ENCODE peak calls at places on chromosomes 6 and 20, in five cellular contexts. One of them, this sample, is unnamed.

GRCh38 chr6:10719386-10720228 is 3.3 kb upstream of the TMEM14C start:
- DNase-seq in HepG2: peak
- DNase-seq in K562: no peak
- DNase-seq in GM12878: no peak
- DNase-seq in GM12891: no peak
- DNase-seq in this sample: no peak

GRCh38 chr6:84791233-84791632 is 26.8 kb upstream of the TBX18 start:
- DNase-seq in GM12891: no peak
- DNase-seq in GM12878: no peak
- DNase-seq in HepG2: no peak
- DNase-seq in K562: peak
- DNase-seq in this sample: no peak

GRCh38 chr6:41696788-41697187 is 38.6 kb downstream of the TFEB start:
- DNase-seq in GM12891: no peak
- DNase-seq in HepG2: no peak
- DNase-seq in GM12878: no peak
- DNase-seq in K562: no peak
- DNase-seq in this sample: no peak

GRCh38 chr6:76861403-76861802 is 601.9 kb downstream of the HTR1B start:
- DNase-seq in GM12891: no peak
- DNase-seq in K562: no peak
- DNase-seq in GM12878: no peak
- DNase-seq in HepG2: peak
- DNase-seq in this sample: no peak

GRCh38 chr20:53522026-53522425 is 71.6 kb downstream of the ZNF217 start:
- DNase-seq in HepG2: no peak
- DNase-seq in GM12891: no peak
- DNase-seq in K562: no peak
- DNase-seq in GM12878: no peak
- DNase-seq in this sample: no peak

GRCh38 chr6:13248053-13248452 is 80.3 kb downstream of the TBC1D7 start:
- DNase-seq in K562: no peak
- DNase-seq in GM12878: no peak
- DNase-seq in HepG2: peak
- DNase-seq in GM12891: no peak
- DNase-seq in this sample: no peak

GRCh38 chr6:25898289-25898977 is 24.4 kb upstream of the SLC17A3 start:
- DNase-seq in GM12891: no peak
- DNase-seq in K562: peak
- DNase-seq in GM12878: no peak
- DNase-seq in HepG2: no peak
- DNase-seq in this sample: no peak

GRCh38 chr20:59810376-59811187 is 122.9 kb downstream of the SYCP2 start:
- DNase-seq in GM12878: no peak
- DNase-seq in K562: no peak
- DNase-seq in HepG2: no peak
- DNase-seq in GM12891: no peak
- DNase-seq in this sample: no peak

GRCh38 chr6:110951986-110952794 is 6.3 kb upstream of the GTF3C6 start:
- DNase-seq in HepG2: peak
- DNase-seq in K562: no peak
- DNase-seq in GM12878: no peak
- DNase-seq in GM12891: no peak
- DNase-seq in this sample: no peak

GRCh38 chr6:34149831-34150400 is 4.0 kb upstream of the GRM4 start:
- DNase-seq in GM12878: no peak
- DNase-seq in HepG2: no peak
- DNase-seq in GM12891: no peak
- DNase-seq in K562: no peak
- DNase-seq in this sample: no peak

GRCh38 chr6:147826698-147827097 is 318.2 kb downstream of the SAMD5 start:
- DNase-seq in GM12891: no peak
- DNase-seq in GM12878: no peak
- DNase-seq in K562: no peak
- DNase-seq in HepG2: no peak
- DNase-seq in this sample: no peak

GRCh38 chr6:87756858-87757257 is 54.8 kb upstream of the AKIRIN2 start:
- DNase-seq in GM12891: peak
- DNase-seq in K562: peak
- DNase-seq in HepG2: no peak
- DNase-seq in GM12878: peak
- DNase-seq in this sample: peak

GRCh38 chr6:6366778-6367177 is 46.3 kb upstream of the F13A1 start:
- DNase-seq in K562: no peak
- DNase-seq in GM12878: no peak
- DNase-seq in GM12891: no peak
- DNase-seq in HepG2: no peak
- DNase-seq in this sample: no peak

GRCh38 chr6:167795874-167796667 is 30.6 kb upstream of the AFDN start:
- DNase-seq in K562: no peak
- DNase-seq in HepG2: no peak
- DNase-seq in GM12891: no peak
- DNase-seq in GM12878: no peak
- DNase-seq in this sample: no peak

GRCh38 chr6:34490390-34491090 is 24.7 kb downstream of the PACSIN1 start:
- DNase-seq in GM12878: no peak
- DNase-seq in GM12891: no peak
- DNase-seq in HepG2: no peak
- DNase-seq in K562: no peak
- DNase-seq in this sample: no peak

GRCh38 chr6:24923885-24924401 is 11.8 kb downstream of the RIPOR2 start:
- DNase-seq in GM12878: no peak
- DNase-seq in HepG2: no peak
- DNase-seq in K562: no peak
- DNase-seq in GM12891: no peak
- DNase-seq in this sample: no peak

GRCh38 chr6:110492584-110492983 is 16.2 kb upstream of the SLC22A16 start:
- DNase-seq in K562: no peak
- DNase-seq in GM12891: no peak
- DNase-seq in HepG2: no peak
- DNase-seq in GM12878: no peak
- DNase-seq in this sample: no peak

GRCh38 chr20:48741669-48742068 is 86.1 kb downstream of the PREX1 start:
- DNase-seq in GM12891: no peak
- DNase-seq in K562: no peak
- DNase-seq in HepG2: no peak
- DNase-seq in GM12878: no peak
- DNase-seq in this sample: no peak

GRCh38 chr20:4604580-4604979 is 117.1 kb upstream of the PRND start:
- DNase-seq in GM12878: no peak
- DNase-seq in HepG2: no peak
- DNase-seq in GM12891: no peak
- DNase-seq in K562: no peak
- DNase-seq in this sample: no peak

GRCh38 chr6:145904391-145904790 is 59.8 kb downstream of the SHPRH start:
- DNase-seq in GM12878: peak
- DNase-seq in HepG2: no peak
- DNase-seq in K562: no peak
- DNase-seq in GM12891: peak
- DNase-seq in this sample: no peak

GRCh38 chr20:38268115-38268514 is 7.6 kb upstream of the KIAA1755 start:
- DNase-seq in GM12878: no peak
- DNase-seq in HepG2: no peak
- DNase-seq in GM12891: no peak
- DNase-seq in K562: no peak
- DNase-seq in this sample: no peak

GRCh38 chr20:44618318-44618731 is 33.2 kb downstream of the ADA start:
- DNase-seq in GM12891: no peak
- DNase-seq in K562: no peak
- DNase-seq in GM12878: no peak
- DNase-seq in HepG2: no peak
- DNase-seq in this sample: no peak

GRCh38 chr6:21070620-21071019 is 522.9 kb upstream of the SOX4 start:
- DNase-seq in GM12878: no peak
- DNase-seq in HepG2: no peak
- DNase-seq in K562: no peak
- DNase-seq in GM12891: no peak
- DNase-seq in this sample: no peak

GRCh38 chr6:3650959-3651697 is 100.4 kb downstream of the PXDC1 start:
- DNase-seq in GM12878: no peak
- DNase-seq in GM12891: no peak
- DNase-seq in HepG2: no peak
- DNase-seq in K562: peak
- DNase-seq in this sample: no peak

GRCh38 chr20:14561733-14562132 is 224.3 kb upstream of the FLRT3 start:
- DNase-seq in GM12878: no peak
- DNase-seq in GM12891: no peak
- DNase-seq in HepG2: no peak
- DNase-seq in K562: no peak
- DNase-seq in this sample: no peak

GRCh38 chr6:33123732-33124524 is 48.1 kb downstream of the HLA-DPB1 start:
- DNase-seq in HepG2: peak
- DNase-seq in K562: peak
- DNase-seq in GM12891: no peak
- DNase-seq in GM12878: no peak
- DNase-seq in this sample: no peak

GRCh38 chr6:108454356-108454755 is 106.4 kb upstream of the FOXO3 start:
- DNase-seq in K562: no peak
- DNase-seq in GM12891: no peak
- DNase-seq in GM12878: no peak
- DNase-seq in HepG2: no peak
- DNase-seq in this sample: no peak

GRCh38 chr6:108452725-108453195 is 108.0 kb upstream of the FOXO3 start:
- DNase-seq in K562: no peak
- DNase-seq in GM12878: no peak
- DNase-seq in HepG2: no peak
- DNase-seq in GM12891: no peak
- DNase-seq in this sample: no peak

GRCh38 chr6:108448481-108448880 is 112.2 kb upstream of the FOXO3 start:
- DNase-seq in GM12878: no peak
- DNase-seq in HepG2: no peak
- DNase-seq in GM12891: no peak
- DNase-seq in K562: no peak
- DNase-seq in this sample: no peak

GRCh38 chr6:108455688-108456087 is 105.0 kb upstream of the FOXO3 start:
- DNase-seq in K562: no peak
- DNase-seq in GM12891: no peak
- DNase-seq in HepG2: no peak
- DNase-seq in GM12878: no peak
- DNase-seq in this sample: no peak

DNA sequence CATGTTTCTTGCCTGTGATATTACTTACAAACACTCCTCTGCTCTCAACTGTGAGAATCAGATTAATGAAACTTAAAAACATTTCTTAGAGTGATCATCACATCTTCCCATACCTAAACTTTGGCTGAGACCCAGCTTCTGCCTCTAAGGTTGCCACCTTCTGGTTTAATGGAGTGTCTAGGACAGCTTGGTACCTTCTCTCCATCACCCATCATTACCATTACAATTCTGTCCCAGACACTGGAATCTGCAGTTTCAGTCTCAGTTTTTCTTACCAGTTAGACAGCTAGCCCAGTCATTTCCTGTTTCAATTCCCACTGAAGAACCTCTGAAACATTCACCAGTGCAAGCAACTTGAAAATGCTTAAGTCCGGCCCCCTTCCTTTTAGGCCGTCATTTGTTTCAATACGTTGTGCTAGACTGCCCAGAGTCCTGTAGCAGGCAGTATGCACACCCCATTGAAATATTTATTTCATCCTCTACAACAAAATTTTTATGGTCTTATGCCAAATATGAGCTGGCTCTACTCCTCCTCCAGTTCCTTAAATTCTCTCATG is 107.0 kb upstream of the FOXO3 start:
- DNase-seq in GM12878: no peak
- DNase-seq in GM12891: no peak
- DNase-seq in HepG2: no peak
- DNase-seq in K562: no peak
- DNase-seq in this sample: no peak
- TF ChIP-seq TAF1 in GM12878: no peak
- TF ChIP-seq TAF1 in GM12891: no peak
- TF ChIP-seq TAF1 in HepG2: no peak
- TF ChIP-seq TAF1 in K562: no peak
- TF ChIP-seq TAF1 in this sample: no peak

DNA sequence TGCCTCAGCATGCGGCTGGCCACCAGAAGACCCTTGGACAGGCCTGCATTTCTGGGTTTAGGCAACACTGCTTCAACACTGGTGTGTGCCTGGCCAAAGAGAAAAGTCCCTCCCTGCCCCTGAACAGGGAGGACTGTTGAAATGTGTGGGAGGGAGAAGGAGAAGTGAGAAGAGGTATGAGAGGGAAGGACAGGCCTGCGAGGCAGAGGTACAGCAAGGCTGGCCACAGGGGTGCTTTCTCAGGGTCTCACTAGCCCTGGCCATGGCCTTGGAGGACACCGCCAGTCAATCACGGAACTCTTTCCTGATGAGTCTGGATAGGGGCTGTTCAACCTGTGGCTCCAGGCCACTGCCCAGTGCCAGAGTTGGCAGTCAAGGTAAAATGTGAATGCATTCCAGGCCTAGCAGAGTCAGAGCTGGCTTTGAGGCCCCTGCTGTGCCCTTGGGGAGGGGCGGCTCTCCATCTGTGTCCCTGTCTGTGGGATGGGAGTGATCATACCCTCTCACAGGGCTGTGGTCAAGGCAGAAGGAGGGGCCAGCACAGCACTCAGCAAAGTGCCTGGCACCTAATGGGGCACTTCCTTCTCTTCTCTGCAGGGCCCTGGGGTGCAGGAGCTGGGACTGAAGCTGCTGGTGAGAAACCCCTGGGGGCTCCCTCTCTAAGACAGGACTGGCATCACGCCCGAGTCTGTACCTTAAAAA is 43.2 kb upstream of the CDH22 start:
- DNase-seq in K562: no peak
- DNase-seq in GM12878: no peak
- DNase-seq in HepG2: no peak
- DNase-seq in GM12891: no peak
- DNase-seq in this sample: no peak
- TF ChIP-seq TAF1 in K562: no peak
- TF ChIP-seq TAF1 in GM12878: no peak
- TF ChIP-seq TAF1 in HepG2: no peak
- TF ChIP-seq TAF1 in GM12891: no peak
- TF ChIP-seq TAF1 in this sample: no peak

GRCh38 chr6:82365011-82365751 is 1.6 kb downstream of the TPBG start:
- DNase-seq in K562: no peak
- DNase-seq in HepG2: no peak
- DNase-seq in GM12891: no peak
- DNase-seq in GM12878: no peak
- DNase-seq in this sample: peak
- TF ChIP-seq TAF1 in K562: no peak
- TF ChIP-seq TAF1 in HepG2: no peak
- TF ChIP-seq TAF1 in GM12891: no peak
- TF ChIP-seq TAF1 in GM12878: no peak
- TF ChIP-seq TAF1 in this sample: no peak

GRCh38 chr6:116229287-116229913 is 24.5 kb downstream of the TSPYL4 start:
- DNase-seq in K562: peak
- DNase-seq in GM12891: no peak
- DNase-seq in GM12878: no peak
- DNase-seq in HepG2: no peak
- DNase-seq in this sample: no peak
- TF ChIP-seq TAF1 in K562: no peak
- TF ChIP-seq TAF1 in GM12891: no peak
- TF ChIP-seq TAF1 in GM12878: no peak
- TF ChIP-seq TAF1 in HepG2: no peak
- TF ChIP-seq TAF1 in this sample: no peak

GRCh38 chr6:35787266-35788218 is 6.7 kb downstream of the CLPSL1 start:
- DNase-seq in GM12891: no peak
- DNase-seq in HepG2: peak
- DNase-seq in GM12878: no peak
- DNase-seq in K562: peak
- DNase-seq in this sample: no peak
- TF ChIP-seq TAF1 in GM12891: no peak
- TF ChIP-seq TAF1 in HepG2: no peak
- TF ChIP-seq TAF1 in GM12878: no peak
- TF ChIP-seq TAF1 in K562: no peak
- TF ChIP-seq TAF1 in this sample: no peak